ENCODE peak calls at places on chromosome 3, in five cellular contexts. D is sigmoid colon, Z is tibial nerve, M is stomach, S is A549. C is an unnamed sample.

GRCh38 chr3:195182470-195182795 is 88.5 kb downstream of the XXYLT1 start:
- DNase-seq in D (peak), Z (no peak), M (no peak), S (no peak), C (no peak)

GRCh38 chr3:142470826-142471225 is 23.0 kb upstream of the XRN1 start:
- DNase-seq in D (no peak), Z (no peak), M (no peak), S (no peak), C (no peak)

GRCh38 chr3:16090711-16091110 is 83.8 kb upstream of the GALNT15 start:
- DNase-seq in D (no peak), Z (no peak), M (no peak), S (no peak), C (no peak)

GRCh38 chr3:194559530-194559929 is 72.7 kb upstream of the ATP13A3 start:
- DNase-seq in D (no peak), Z (no peak), M (no peak), S (no peak), C (no peak)

GRCh38 chr3:84601303-84601702 is 357.5 kb upstream of the CADM2 start:
- DNase-seq in D (no peak), Z (no peak), M (no peak), S (no peak), C (no peak)

GRCh38 chr3:173599673-173600072 is 202.1 kb downstream of the NLGN1 start:
- DNase-seq in D (no peak), Z (no peak), M (no peak), S (no peak), C (no peak)

GRCh38 chr3:24513463-24513862 is 18.8 kb upstream of the THRB start:
- DNase-seq in D (no peak), Z (no peak), M (no peak), S (no peak), C (no peak)

GRCh38 chr3:156615592-156616173 is 58.7 kb upstream of the TIPARP start:
- DNase-seq in D (no peak), Z (no peak), M (no peak), S (no peak), C (no peak)

GRCh38 chr3:116444819-116445290 is 432 bp downstream of the LSAMP start:
- DNase-seq in D (peak), Z (no peak), M (no peak), S (no peak), C (peak)

GRCh38 chr3:161197855-161198836 is 23.0 kb upstream of the NMD3 start:
- DNase-seq in D (no peak), Z (no peak), M (no peak), S (no peak), C (no peak)

GRCh38 chr3:125006190-125006855 is 49.5 kb downstream of the HEG1 start:
- DNase-seq in D (no peak), Z (no peak), M (no peak), S (no peak), C (no peak)

GRCh38 chr3:32105291-32106131 is 909 bp upstream of the GPD1L start:
- DNase-seq in D (no peak), Z (no peak), M (peak), S (peak), C (no peak)

GRCh38 chr3:151391715-151392114 is 7.2 kb upstream of the P2RY12 start:
- DNase-seq in D (no peak), Z (no peak), M (no peak), S (no peak), C (no peak)
- H3K4me3 ChIP-seq in D (no peak), Z (no peak), M (no peak), S (no peak), C (no peak)

DNA sequence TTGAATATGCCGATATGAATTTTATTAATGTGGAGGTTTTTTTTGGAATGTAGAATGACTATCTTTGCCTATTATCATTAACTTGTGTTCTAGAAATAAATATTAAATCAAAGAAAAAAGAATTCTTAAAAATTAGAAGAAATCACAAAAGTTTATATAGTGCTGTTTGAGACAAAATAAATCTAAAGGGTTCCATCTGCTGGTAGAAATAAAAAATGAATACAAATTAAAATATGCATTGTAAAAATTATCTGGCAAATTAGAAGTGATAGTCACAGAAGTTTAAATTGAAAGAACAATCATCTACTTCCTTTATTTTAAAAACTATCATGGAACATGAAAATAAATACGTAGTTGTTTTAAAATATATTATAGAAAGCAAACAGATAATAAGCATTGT is 22.7 kb upstream of the ZBTB20 start:
- DNase-seq in D (no peak), Z (no peak), M (no peak), S (no peak), C (no peak)
- TF ChIP-seq CTCF in D (peak), Z (peak), M (peak), S (peak), C (no peak)

DNA sequence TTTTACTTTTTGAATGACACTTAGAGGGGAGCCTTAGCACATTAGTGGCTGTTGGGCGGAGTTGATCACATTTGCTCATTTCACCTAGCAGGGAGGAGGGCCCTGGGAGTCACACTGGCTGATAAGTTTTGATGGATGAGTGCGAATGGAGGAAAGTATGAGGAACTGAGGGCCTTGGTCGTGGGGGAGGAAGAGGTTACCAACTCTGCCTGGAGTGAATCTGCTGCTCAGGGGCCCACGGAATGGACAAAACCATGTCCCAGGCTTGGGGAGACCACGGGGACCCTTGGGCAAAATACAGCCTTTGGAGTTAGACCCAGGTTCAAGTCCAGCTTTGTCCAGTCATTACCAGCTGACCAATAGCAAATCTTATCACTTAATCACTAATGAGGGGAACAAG is 5.1 kb upstream of the FLNB start:
- DNase-seq in D (no peak), Z (no peak), M (no peak), S (no peak), C (no peak)
- TF ChIP-seq EP300 in D (no peak), Z (no peak), M (no peak), S (no peak), C (no peak)

GRCh38 chr3:138019288-138020069 is 9.5 kb downstream of the CLDN18 start:
- DNase-seq in D (no peak), Z (no peak), M (peak), S (no peak), C (no peak)
- H3K4me3 ChIP-seq in D (no peak), Z (no peak), M (no peak), S (no peak), C (no peak)

DNA sequence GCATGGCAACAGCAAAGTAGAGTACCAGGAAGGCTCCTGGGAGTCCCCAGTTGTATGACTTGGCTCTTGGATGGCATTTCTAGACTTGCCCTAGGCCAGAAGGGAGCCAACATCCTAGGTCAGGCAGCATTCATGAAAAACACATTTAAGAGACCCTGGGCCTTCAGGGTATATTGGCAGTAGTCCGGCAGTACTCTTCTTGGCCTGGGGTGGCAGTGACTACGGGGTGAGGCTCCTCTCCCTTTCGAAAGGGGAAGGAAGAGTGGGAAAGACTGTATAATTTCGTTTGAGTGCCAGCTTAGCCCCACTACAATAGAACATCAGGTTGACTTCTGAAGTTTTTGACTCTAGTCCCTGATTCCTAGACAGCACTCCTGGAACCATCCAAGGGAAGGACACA is 136.4 kb downstream of the ZIC4 start:
- DNase-seq in D (no peak), Z (no peak), M (no peak), S (no peak), C (no peak)
- TF ChIP-seq CTCF in D (no peak), Z (no peak), M (no peak), S (no peak), C (no peak)

GRCh38 chr3:29181872-29182271 is 99.0 kb upstream of the RBMS3 start:
- DNase-seq in D (no peak), Z (no peak), M (no peak), S (no peak), C (no peak)

GRCh38 chr3:29185706-29186105 is 95.2 kb upstream of the RBMS3 start:
- DNase-seq in D (no peak), Z (no peak), M (no peak), S (no peak), C (no peak)

GRCh38 chr3:29183346-29184087 is 97.4 kb upstream of the RBMS3 start:
- DNase-seq in D (no peak), Z (no peak), M (no peak), S (no peak), C (no peak)

GRCh38 chr3:29186131-29186599 is 94.7 kb upstream of the RBMS3 start:
- DNase-seq in D (no peak), Z (no peak), M (no peak), S (no peak), C (no peak)

DNA sequence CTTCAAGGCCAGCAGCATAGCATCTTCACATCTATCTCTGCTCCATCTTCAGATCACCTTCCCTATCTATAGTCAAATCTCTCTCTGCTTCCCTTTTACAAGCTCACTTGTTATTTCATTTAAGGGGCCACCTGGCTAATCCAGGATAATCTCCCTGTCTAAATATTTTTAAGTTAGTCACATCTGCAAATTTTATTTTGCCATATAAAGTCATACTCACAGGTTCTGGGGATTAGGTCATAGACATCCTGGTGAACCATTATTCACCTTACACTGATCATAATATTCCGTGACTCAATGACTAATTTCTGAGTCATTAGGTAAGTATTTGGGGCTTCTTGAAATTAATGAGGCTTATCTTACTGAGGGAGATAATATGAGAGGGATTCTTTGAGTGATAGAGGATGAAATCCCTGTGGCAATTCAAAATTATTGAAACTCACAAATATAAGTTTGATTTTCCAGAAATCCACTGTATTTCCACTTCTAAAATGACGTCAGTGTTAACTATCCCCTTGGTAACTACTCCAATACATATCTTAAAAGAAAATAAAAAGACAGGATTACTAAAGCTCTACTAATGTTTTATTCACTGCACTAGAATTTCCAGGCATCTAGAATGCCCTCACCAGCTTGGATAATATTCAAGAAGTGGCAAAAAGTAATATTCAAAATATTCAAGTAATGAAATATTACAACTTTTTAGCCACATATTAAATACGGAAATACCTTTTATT is 93.7 kb upstream of the RBMS3 start:
- DNase-seq in D (no peak), Z (no peak), M (no peak), S (peak), C (no peak)
- TF ChIP-seq EP300 in D (no peak), Z (no peak), M (no peak), S (no peak), C (no peak)

GRCh38 chr3:33579181-33579510 is 138.9 kb downstream of the CLASP2 start:
- DNase-seq in D (no peak), Z (no peak), M (no peak), S (no peak), C (no peak)
- H3K4me3 ChIP-seq in D (no peak), Z (no peak), M (no peak), S (no peak), C (no peak)

GRCh38 chr3:56042326-56042951 is 425.8 kb downstream of the ERC2 start:
- DNase-seq in D (no peak), Z (no peak), M (no peak), S (peak), C (no peak)
- TF ChIP-seq CTCF in D (peak), Z (no peak), M (peak), S (no peak), C (peak)

DNA sequence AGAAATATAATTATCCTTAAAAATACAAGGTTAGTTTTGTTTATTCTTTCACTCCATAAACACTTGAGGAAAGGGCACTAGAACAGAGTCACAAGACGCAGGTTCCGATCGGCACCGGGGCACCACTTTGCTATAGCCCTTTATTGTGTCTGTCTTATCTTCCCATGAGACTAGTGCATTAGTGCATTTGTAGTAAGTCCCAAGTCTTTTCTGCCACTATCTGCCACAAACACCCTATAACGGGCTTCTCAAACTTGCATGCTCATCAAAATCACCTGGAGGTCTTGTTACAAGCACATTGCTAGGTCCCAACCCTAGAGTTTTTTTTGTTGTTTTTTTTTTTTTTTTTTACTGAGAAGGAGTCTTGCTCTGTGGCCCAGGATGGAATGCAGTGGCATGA is 213.1 kb downstream of the FOXP1 start:
- DNase-seq in D (no peak), Z (no peak), M (no peak), S (no peak), C (no peak)
- TF ChIP-seq EP300 in D (no peak), Z (no peak), M (no peak), S (no peak), C (no peak)

DNA sequence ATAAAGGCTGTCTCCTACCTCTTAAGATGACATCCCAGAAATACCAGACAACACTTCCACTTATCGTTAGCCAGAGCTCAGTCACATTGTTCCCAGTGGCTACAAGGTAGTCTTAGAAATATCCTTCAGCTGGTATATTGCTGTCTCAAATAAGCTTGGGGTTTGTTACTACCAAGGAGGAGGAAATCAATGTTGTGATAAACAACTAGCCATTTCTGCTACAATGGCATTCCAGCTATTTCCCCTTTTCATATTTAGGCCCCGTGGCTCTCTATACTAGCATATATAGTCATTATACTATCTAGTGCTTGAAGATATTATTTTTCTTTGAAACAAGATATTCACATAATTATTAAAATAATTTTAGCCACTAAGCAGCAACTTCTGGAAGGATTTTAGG is 56.5 kb downstream of the VPS8 start:
- DNase-seq in D (no peak), Z (no peak), M (no peak), S (no peak), C (no peak)
- H3K4me3 ChIP-seq in D (no peak), Z (no peak), M (no peak), S (no peak), C (no peak)

C was measured in upper lobe of left lung.